ENCODE peak calls at places on chromosomes 11 and 22, in seven cellular contexts. E is HCT116, Z is coronary artery, Y is AG09309, T is BE2C, R is Panc1, O is neural progenitor cell. N is an unnamed sample.

GRCh38 chr11:86486261-86487030 is 111.8 kb downstream of the CCDC81 start:
- DNase-seq in O (no peak), R (no peak), Y (no peak), E (no peak), T (no peak), Z (no peak), N (peak)

GRCh38 chr22:41022470-41023298 is 69.7 kb upstream of the EP300 start:
- DNase-seq in Y (peak), O (peak), Z (peak), E (peak), T (peak), R (peak), N (peak)

GRCh38 chr22:29148036-29148435 is 57.7 kb upstream of the EMID1 start:
- DNase-seq in E (no peak), Y (no peak), Z (peak), O (no peak), T (no peak), R (no peak), N (no peak)

GRCh38 chr22:39661842-39662676 is 91.5 kb downstream of the CACNA1I start:
- DNase-seq in T (no peak), O (peak), R (no peak), E (no peak), Z (no peak), Y (no peak), N (no peak)

GRCh38 chr11:113951487-113951886 is 23.4 kb upstream of the HTR3A start:
- DNase-seq in Y (no peak), O (peak), R (no peak), Z (no peak), E (no peak), T (no peak), N (no peak)

GRCh38 chr11:130846606-130847005 is 69.7 kb downstream of the SNX19 start:
- DNase-seq in Y (no peak), O (no peak), T (no peak), Z (no peak), E (no peak), R (no peak), N (no peak)

GRCh38 chr11:68749501-68750196 is 1.7 kb downstream of the TESMIN start:
- DNase-seq in E (no peak), R (no peak), Z (no peak), Y (no peak), O (peak), T (no peak), N (no peak)

GRCh38 chr11:35012467-35013191 is 96.2 kb downstream of the PDHX start:
- DNase-seq in Y (no peak), T (no peak), E (no peak), R (no peak), Z (no peak), O (no peak), N (no peak)

GRCh38 chr22:27381960-27382742 is 419.4 kb downstream of the MN1 start:
- DNase-seq in R (no peak), Y (no peak), T (no peak), Z (no peak), E (no peak), O (peak), N (no peak)

GRCh38 chr11:603154-603553 is 12.6 kb downstream of the IRF7 start:
- DNase-seq in O (no peak), E (no peak), Y (no peak), Z (no peak), T (no peak), R (no peak), N (no peak)

GRCh38 chr11:25928076-25928475 is 403.9 kb upstream of the ANO3 start:
- DNase-seq in E (no peak), R (no peak), O (no peak), Z (no peak), Y (no peak), T (no peak), N (no peak)

GRCh38 chr11:8638300-8638699 is 44.2 kb downstream of the TRIM66 start:
- DNase-seq in R (no peak), Y (no peak), T (no peak), E (no peak), Z (no peak), O (no peak), N (no peak)

GRCh38 chr11:130217133-130217631 is 57.6 kb downstream of the ST14 start:
- DNase-seq in Y (no peak), O (no peak), Z (no peak), T (no peak), R (no peak), E (no peak), N (no peak)

GRCh38 chr22:49548356-49549202 is 279.1 kb downstream of the BRD1 start:
- DNase-seq in E (no peak), Z (no peak), T (no peak), O (peak), R (no peak), Y (no peak), N (no peak)

GRCh38 chr11:111135101-111135500 is 110.4 kb upstream of the POU2AF2 start:
- DNase-seq in R (no peak), E (no peak), Z (no peak), O (peak), Y (no peak), T (no peak), N (no peak)

GRCh38 chr11:66080055-66080817 is 10.2 kb downstream of the PACS1 start:
- DNase-seq in E (peak), Y (peak), T (peak), O (no peak), Z (no peak), R (no peak), N (peak)

GRCh38 chr22:50599816-50600454 is 658 bp upstream of the MAPK8IP2 start:
- DNase-seq in Y (no peak), O (peak), E (no peak), R (no peak), Z (no peak), T (peak), N (no peak)

GRCh38 chr22:19709063-19709769 is 5.1 kb upstream of the SEPTIN5 start:
- DNase-seq in E (no peak), Z (no peak), O (no peak), R (no peak), Y (no peak), T (peak), N (peak)

GRCh38 chr11:69010964-69011623 is 2.0 kb downstream of the MRGPRF start:
- DNase-seq in Y (peak), O (peak), E (peak), R (no peak), T (no peak), Z (peak), N (peak)

GRCh38 chr22:47460870-47461269 is 698.4 kb downstream of the TBC1D22A start:
- DNase-seq in Y (no peak), Z (no peak), R (no peak), E (no peak), T (no peak), O (no peak), N (no peak)

GRCh38 chr11:118003021-118003423 is 16.8 kb downstream of the IL10RA start:
- DNase-seq in O (no peak), Z (no peak), R (no peak), E (no peak), Y (no peak), T (no peak), N (no peak)

GRCh38 chr11:113591122-113591521 is 115.0 kb downstream of the TMPRSS5 start:
- DNase-seq in Y (no peak), O (peak), Z (no peak), R (no peak), T (peak), E (no peak), N (no peak)

GRCh38 chr11:73480677-73481076 is 104.5 kb downstream of the RELT start:
- DNase-seq in Y (peak), O (no peak), Z (no peak), R (no peak), E (no peak), T (no peak), N (peak)

GRCh38 chr22:37931893-37932389 is 21.5 kb downstream of the C22orf23 start:
- DNase-seq in R (no peak), T (no peak), Z (no peak), E (no peak), O (no peak), Y (no peak), N (no peak)

DNA sequence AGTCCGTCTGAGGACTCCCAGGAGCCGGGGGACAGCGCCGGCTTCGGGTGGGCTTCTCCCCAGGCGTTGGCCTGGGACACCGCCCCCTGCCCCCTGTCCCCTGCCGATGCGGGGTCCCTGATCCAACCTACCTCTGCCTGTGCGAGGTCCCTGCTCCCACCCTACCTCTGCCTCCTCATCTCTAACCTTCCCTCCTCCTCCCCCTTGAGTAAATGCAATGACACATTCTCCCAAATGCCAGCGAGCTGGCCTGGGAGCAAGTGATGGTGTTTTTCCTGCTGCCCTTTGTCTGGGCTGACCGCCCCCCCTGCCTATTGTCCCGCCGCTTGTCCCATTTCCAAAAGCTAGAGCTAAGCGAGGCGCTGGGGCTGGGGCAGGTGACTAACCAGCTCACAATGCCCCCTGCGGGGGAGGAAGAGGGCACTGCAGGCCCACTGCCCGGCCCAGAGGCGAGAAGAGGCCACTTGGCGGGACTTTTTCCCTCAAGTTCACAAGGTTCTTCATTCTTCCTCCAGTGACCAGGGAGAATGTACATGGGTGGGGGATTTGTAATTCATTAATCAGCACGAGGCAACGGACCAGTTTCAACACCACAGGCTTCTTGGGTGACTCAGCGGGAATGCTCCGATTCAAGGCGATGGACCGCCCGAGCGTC is 645 bp upstream of the CLCF1 start:
- DNase-seq in Z (peak), Y (peak), E (peak), T (peak), O (peak), R (peak), N (peak)
- H3K4me3 ChIP-seq in Z (peak), Y (peak), E (peak), T (peak), O (peak), R (peak), N (peak)

GRCh38 chr22:25741692-25742626 is at the start of gene MYO18B:
- DNase-seq in Y (no peak), T (no peak), E (no peak), Z (peak), O (no peak), R (no peak), N (no peak)

GRCh38 chr22:25746012-25746373 is 4.0 kb downstream of the MYO18B start:
- DNase-seq in Y (peak), O (no peak), E (no peak), T (no peak), R (no peak), Z (no peak), N (peak)

GRCh38 chr22:25745341-25746011 is 3.5 kb downstream of the MYO18B start:
- DNase-seq in T (no peak), Y (peak), E (no peak), O (no peak), R (no peak), Z (no peak), N (peak)

GRCh38 chr22:25744694-25745093 is 2.7 kb downstream of the MYO18B start:
- DNase-seq in E (no peak), R (no peak), T (no peak), Y (no peak), O (no peak), Z (no peak), N (no peak)

GRCh38 chr22:25742918-25743708 is 1.1 kb downstream of the MYO18B start:
- DNase-seq in E (no peak), Z (no peak), T (no peak), R (no peak), O (no peak), Y (no peak), N (no peak)
- H3K4me3 ChIP-seq in E (no peak), Z (peak), T (no peak), R (no peak), O (no peak), Y (no peak), N (no peak)

GRCh38 chr11:116611998-116612620 is 160.7 kb downstream of the BUD13 start:
- DNase-seq in R (no peak), E (no peak), Y (no peak), Z (peak), T (no peak), O (no peak), N (no peak)
- H3K4me3 ChIP-seq in R (no peak), E (no peak), Y (no peak), Z (no peak), T (no peak), O (no peak), N (no peak)

GRCh38 chr22:22040472-22040871 is 57.9 kb upstream of the TOP3B start:
- DNase-seq in R (no peak), Z (no peak), E (no peak), Y (no peak), O (no peak), T (no peak), N (no peak)

GRCh38 chr22:22040908-22041307 is 58.3 kb upstream of the TOP3B start:
- DNase-seq in Y (no peak), O (no peak), T (no peak), E (no peak), Z (no peak), R (no peak), N (no peak)

GRCh38 chr22:22043296-22044078 is 60.9 kb upstream of the TOP3B start:
- DNase-seq in Z (no peak), T (no peak), R (no peak), Y (no peak), O (no peak), E (no peak), N (no peak)

GRCh38 chr22:22042599-22043295 is 60.2 kb upstream of the TOP3B start:
- DNase-seq in Y (no peak), O (no peak), R (no peak), T (no peak), Z (no peak), E (no peak), N (no peak)

DNA sequence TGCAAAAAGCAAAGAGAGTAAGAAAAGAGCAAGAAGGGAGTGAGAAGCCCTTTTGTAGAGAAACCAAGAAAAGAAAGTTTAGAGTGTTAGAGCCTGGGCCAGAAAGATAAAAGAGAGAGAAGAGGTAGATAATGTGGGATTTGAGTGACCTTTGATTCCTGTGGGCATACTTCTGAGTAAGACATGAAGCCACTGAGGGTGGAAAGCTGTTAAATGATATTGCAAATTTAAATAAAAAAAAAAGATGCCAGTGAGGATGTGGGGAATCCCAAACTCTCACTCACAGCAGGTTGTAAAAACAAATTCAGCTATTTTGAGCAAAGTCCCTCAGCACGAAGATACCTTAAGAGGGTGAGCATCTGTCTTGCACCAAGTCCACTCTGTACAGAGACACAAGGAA is 59.4 kb upstream of the TOP3B start:
- DNase-seq in Z (no peak), R (no peak), T (no peak), E (no peak), Y (no peak), O (no peak), N (no peak)
- H3K4me3 ChIP-seq in Z (no peak), R (no peak), T (no peak), E (no peak), Y (no peak), O (no peak), N (no peak)

DNA sequence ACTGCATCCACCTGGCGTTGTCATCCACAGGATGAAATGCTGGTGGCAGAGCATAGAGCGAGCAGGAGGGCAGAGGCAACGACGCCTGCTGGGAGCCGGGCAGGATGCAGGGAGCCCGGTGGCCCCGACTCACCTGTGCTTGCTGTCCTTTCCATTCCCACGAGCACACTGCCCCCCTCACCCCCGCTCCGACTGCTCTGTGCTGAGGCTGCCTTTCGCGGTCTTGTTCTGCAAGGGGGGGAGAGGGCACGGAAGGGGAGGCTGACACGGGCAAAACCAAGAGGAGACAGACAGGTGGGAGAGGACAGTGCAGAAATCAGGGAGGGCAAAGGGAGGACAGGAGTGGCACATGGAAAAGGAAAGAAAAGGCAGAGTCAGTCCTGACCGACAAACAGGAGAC is 37.9 kb upstream of the CYP2D6 start:
- DNase-seq in R (no peak), T (no peak), Z (no peak), Y (no peak), E (no peak), O (no peak), N (no peak)
- H3K4me3 ChIP-seq in R (no peak), T (no peak), Z (no peak), Y (no peak), E (no peak), O (no peak), N (no peak)

DNA sequence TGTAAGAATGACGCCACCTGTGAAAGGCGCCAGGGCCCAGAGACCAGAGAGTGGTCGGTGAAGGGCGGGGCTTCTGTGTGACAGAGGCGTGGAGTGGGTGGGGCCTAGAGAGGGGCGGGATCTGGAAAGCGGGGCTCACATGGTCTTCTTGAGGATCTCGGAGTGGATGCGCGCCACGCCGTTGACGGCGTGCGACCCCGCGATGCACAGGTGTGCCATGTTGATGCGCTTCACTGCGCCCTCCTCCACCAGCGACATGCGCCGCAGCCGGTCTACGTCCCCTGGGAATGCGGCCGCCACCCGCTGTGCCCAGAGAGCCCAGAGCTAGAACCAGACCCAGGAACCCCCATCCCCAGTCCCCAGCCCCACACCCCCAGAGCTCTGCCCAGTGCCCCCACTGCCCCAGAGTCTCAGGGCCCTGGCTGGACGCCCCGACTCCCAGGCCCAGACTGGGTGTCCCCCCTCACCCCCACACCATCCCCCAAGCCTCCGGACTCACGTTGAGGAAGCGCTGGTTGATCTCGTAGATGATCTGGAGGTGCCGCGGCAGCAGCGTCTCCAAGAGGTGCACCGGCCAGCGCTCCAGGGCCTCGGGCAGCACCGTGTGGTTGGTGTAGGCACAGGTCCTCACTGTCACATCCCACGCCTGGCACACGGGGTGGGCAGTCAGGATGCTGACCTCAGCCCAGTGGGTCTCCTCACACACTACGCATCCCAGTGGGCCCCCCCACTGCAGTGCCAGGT is 6.2 kb downstream of the PYGM start:
- DNase-seq in O (no peak), E (no peak), T (no peak), R (no peak), Y (no peak), Z (no peak), N (no peak)
- H3K4me3 ChIP-seq in O (no peak), E (no peak), T (no peak), R (no peak), Y (no peak), Z (no peak), N (no peak)